ENCODE peak calls at places on chromosomes 11 and 22, in six cellular contexts. N is HCT116, F is K562, B is upper lobe of left lung, Q is GM12878, O is HepG2. V is an unnamed sample.

GRCh38 chr22:18992543-18993198 is 56.6 kb upstream of the PRODH start:
- ATAC-seq in O (no peak), F (no peak), B (no peak), Q (no peak), N (no peak), V (no peak)

GRCh38 chr11:43573233-43573632 is 107.3 kb upstream of the HSD17B12 start:
- ATAC-seq in N (peak; percentile 80), F (peak; percentile 76), Q (peak; percentile 74), O (peak; percentile 70), B (no peak), V (no peak)

GRCh38 chr22:43126506-43127165 is 16.1 kb downstream of the BIK start:
- ATAC-seq in Q (peak; percentile 36), B (peak; percentile 6), O (peak; percentile 79), F (peak; percentile 45), N (peak; percentile 84), V (peak; percentile 13)

GRCh38 chr11:2914475-2915195 is 14.6 kb downstream of the PHLDA2 start:
- ATAC-seq in O (no peak), Q (no peak), F (no peak), N (no peak), B (no peak), V (no peak)

GRCh38 chr11:109112748-109113378 is 309.1 kb upstream of the C11orf87 start:
- ATAC-seq in B (no peak), Q (no peak), F (no peak), N (no peak), O (no peak), V (no peak)

GRCh38 chr11:114915871-114916270 is 237.5 kb downstream of the NXPE2 start:
- ATAC-seq in O (no peak), B (no peak), Q (no peak), N (no peak), F (no peak), V (no peak)

GRCh38 chr11:12144306-12145174 is 34.1 kb downstream of the MICAL2 start:
- ATAC-seq in F (no peak), O (peak; percentile 43), Q (no peak), N (no peak), B (no peak), V (no peak)

GRCh38 chr11:65849366-65849765 is 8.6 kb downstream of the CFL1 start:
- ATAC-seq in N (no peak), F (no peak), O (peak; percentile 16), Q (no peak), B (peak; percentile 14), V (no peak)

GRCh38 chr22:39242809-39243442 is 1.9 kb downstream of the PDGFB start:
- ATAC-seq in B (no peak), N (peak; percentile 58), F (peak; percentile 15), Q (no peak), O (peak; percentile 31), V (no peak)

GRCh38 chr11:74689666-74690065 is 41.6 kb downstream of the CHRDL2 start:
- ATAC-seq in Q (no peak), O (no peak), N (no peak), B (no peak), F (no peak), V (no peak)

GRCh38 chr11:47220401-47220821 is 5.6 kb downstream of the DDB2 start:
- ATAC-seq in B (no peak), N (peak; percentile 17), Q (no peak), O (no peak), F (no peak), V (no peak)

GRCh38 chr11:74011360-74012071 is 2.6 kb upstream of the UCP3 start:
- ATAC-seq in F (peak; percentile 92), O (no peak), N (no peak), B (no peak), Q (peak; percentile 93), V (peak; percentile 53)

GRCh38 chr11:91295591-91295990 is 929.0 kb upstream of the FAT3 start:
- ATAC-seq in N (no peak), Q (peak; percentile 86), B (no peak), O (no peak), F (no peak), V (no peak)

GRCh38 chr11:104908186-104908531 is 9.9 kb upstream of the CASP12 start:
- ATAC-seq in B (no peak), Q (no peak), F (no peak), N (no peak), O (no peak), V (no peak)

GRCh38 chr11:114052160-114052559 is 7.4 kb upstream of the ZBTB16 start:
- ATAC-seq in O (no peak), Q (no peak), N (no peak), B (no peak), F (no peak), V (no peak)

GRCh38 chr22:45881524-45881875 is 95.5 kb downstream of the WNT7B start:
- ATAC-seq in N (peak; percentile 18), B (no peak), O (no peak), Q (no peak), F (no peak), V (no peak)

GRCh38 chr11:68709064-68709463 is 24.7 kb downstream of the GAL start:
- ATAC-seq in N (no peak), B (no peak), Q (no peak), F (no peak), O (no peak), V (no peak)

GRCh38 chr22:35914665-35915476 is 113.8 kb downstream of the RBFOX2 start:
- ATAC-seq in N (peak; percentile 98), B (peak; percentile 95), O (peak; percentile 99), F (peak; percentile 98), Q (no peak), V (peak; percentile 93)

GRCh38 chr22:17483670-17484372 is 79.5 kb upstream of the SLC25A18 start:
- ATAC-seq in F (no peak), B (peak; percentile 17), O (no peak), Q (peak; percentile 40), N (no peak), V (no peak)

GRCh38 chr11:62726156-62727006 is 876 bp downstream of the HNRNPUL2 start:
- ATAC-seq in O (no peak), N (peak; percentile 4), F (no peak), Q (peak; percentile 15), B (peak; percentile 26), V (peak; percentile 2)

GRCh38 chr11:48168815-48169214 is 47.8 kb upstream of the OR4B1 start:
- ATAC-seq in B (no peak), O (no peak), N (no peak), F (no peak), Q (no peak), V (no peak)

GRCh38 chr11:126963603-126964353 is 36.8 kb downstream of the KIRREL3 start:
- ATAC-seq in F (no peak), O (no peak), Q (no peak), B (peak; percentile 65), N (no peak), V (no peak)

GRCh38 chr22:30668306-30668655 is 606 bp upstream of the DUSP18 start:
- ATAC-seq in O (peak; percentile 16), N (peak; percentile 26), Q (no peak), F (peak; percentile 17), B (no peak), V (no peak)

GRCh38 chr22:33487041-33487716 is 429.0 kb upstream of the SYN3 start:
- ATAC-seq in N (no peak), F (no peak), B (no peak), Q (no peak), O (no peak), V (no peak)

GRCh38 chr22:11253000-11253511 is 4274.9 kb upstream of the OR11H1 start:
- ATAC-seq in O (no peak), Q (no peak), N (no peak), B (peak; percentile 14), F (no peak), V (no peak)

GRCh38 chr11:1006762-1007161 is 29.8 kb downstream of the MUC6 start:
- ATAC-seq in Q (no peak), O (no peak), B (no peak), F (peak; percentile 67), N (no peak), V (no peak)
- TF ChIP-seq POLR2A in Q (no peak), O (no peak), B (no peak), F (no peak), N (no peak), V (no peak)

GRCh38 chr22:20116951-20117645 is at the start of gene TRMT2A:
- ATAC-seq in B (peak; percentile 96), O (peak; percentile 80), Q (peak; percentile 84), F (peak; percentile 88), N (peak; percentile 81), V (peak; percentile 95)
- TF ChIP-seq CTCF in B (no peak), O (peak; percentile 65), Q (peak; percentile 30), F (peak; percentile 62), N (no peak), V (peak; percentile 25)

DNA sequence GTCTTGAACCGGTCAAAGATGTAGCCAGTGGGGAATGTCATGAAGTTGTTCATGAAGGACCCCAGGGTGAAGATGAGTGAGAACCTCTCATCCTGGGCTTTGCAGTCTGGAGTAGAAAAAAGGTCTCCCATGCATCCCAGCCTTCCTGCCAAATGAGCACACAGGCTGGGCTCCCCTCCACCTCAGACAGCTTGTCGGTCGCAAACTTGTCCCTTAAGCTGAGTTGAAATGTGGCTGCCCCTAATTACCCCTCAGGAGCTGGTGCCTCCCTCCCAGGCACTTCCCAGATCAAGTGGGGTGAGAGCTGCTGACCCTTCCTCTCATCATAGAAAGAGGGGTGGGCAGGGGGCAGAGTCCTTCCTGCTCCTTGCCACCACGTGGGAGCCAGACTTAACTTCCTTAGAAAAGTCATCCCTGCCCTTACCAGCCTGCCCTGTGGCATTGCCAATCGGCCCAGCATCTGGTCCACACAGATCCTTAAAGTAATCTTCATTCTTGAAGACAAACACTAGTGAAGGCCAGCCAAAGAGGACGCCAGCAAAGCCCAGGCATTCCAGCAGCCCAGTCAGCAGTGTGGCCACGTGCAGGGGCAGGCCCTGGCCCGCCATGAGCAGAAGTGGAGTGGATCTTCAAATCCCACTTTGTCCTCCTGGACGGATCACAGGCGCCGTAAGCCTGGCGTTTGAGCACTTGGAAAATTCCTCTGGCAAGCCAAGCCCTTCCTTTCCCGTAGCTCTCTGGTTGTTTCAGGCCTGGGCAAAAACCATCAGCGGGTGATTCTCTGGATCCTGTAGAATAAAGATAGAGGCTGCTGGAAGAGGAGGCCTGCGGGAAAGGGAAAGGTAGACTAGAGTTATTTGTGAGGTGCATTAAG is 1.1 kb downstream of the SLC43A3 start:
- ATAC-seq in N (no peak), O (no peak), B (peak; percentile 61), Q (peak; percentile 3), F (no peak), V (peak; percentile 77)
- TF ChIP-seq POLR2AphosphoS5 in N (no peak), O (no peak), B (no peak), Q (no peak), F (no peak), V (peak; percentile 88)

GRCh38 chr11:99911116-99911515 is 776.0 kb upstream of the ARHGAP42 start:
- ATAC-seq in O (no peak), B (no peak), Q (no peak), N (no peak), F (no peak), V (no peak)

GRCh38 chr11:99918761-99919160 is 768.3 kb upstream of the ARHGAP42 start:
- ATAC-seq in Q (no peak), N (no peak), B (no peak), O (no peak), F (no peak), V (no peak)

GRCh38 chr11:99920956-99921355 is 766.1 kb upstream of the ARHGAP42 start:
- ATAC-seq in O (no peak), B (no peak), N (no peak), F (no peak), Q (no peak), V (no peak)

DNA sequence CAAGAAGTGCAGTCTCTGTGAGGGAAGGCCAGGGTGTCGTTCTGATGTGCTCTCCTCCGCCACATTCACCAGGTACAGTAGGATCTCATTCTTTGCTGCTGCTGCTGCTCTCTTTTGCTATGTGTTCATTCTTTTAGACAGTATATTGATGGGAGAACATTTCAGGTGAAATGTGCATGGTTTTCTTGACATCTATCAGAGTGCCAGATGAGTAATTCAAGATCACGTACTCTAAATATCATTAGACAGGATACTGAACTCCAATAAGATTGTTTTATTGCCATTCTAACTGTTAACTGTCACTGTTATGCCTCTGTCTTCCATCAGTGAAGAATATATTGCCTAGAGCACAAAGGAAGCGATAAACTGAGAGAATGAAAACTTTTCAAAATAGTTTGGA is 771.0 kb upstream of the ARHGAP42 start:
- ATAC-seq in Q (no peak), F (no peak), O (no peak), B (no peak), N (no peak), V (no peak)
- TF ChIP-seq POLR2A in Q (no peak), F (no peak), O (no peak), B (no peak), N (no peak), V (no peak)